ENCODE peak calls at places on chromosomes 16 and 17, in six cellular contexts. S is GM23338, W is HepG2, L is HCT116, N is GM12878, R is K562. V is an unnamed sample.

GRCh38 chr17:79374087-79374486 is 236.8 kb downstream of the RBFOX3 start:
- DNase-seq in W (no peak), S (peak; percentile 26), L (no peak), R (no peak), N (no peak), V (no peak)

GRCh38 chr16:31202402-31203385 is at the start of gene PYCARD:
- DNase-seq in N (no peak), W (no peak), L (no peak), S (peak; percentile 66), R (peak; percentile 56), V (no peak)

GRCh38 chr17:57940217-57940616 is 15.0 kb downstream of the CUEDC1 start:
- DNase-seq in N (no peak), R (no peak), L (no peak), S (peak; percentile 50), W (no peak), V (no peak)

GRCh38 chr17:72119963-72120877 is 600 bp upstream of the SOX9 start:
- DNase-seq in N (no peak), L (peak; percentile 64), W (peak; percentile 79), S (peak; percentile 73), R (no peak), V (no peak)

GRCh38 chr16:57044931-57045693 is 47.3 kb upstream of the CPNE2 start:
- DNase-seq in W (no peak), S (no peak), R (no peak), L (no peak), N (no peak), V (no peak)

GRCh38 chr17:77445030-77445907 is 304.5 kb downstream of the SEC14L1 start:
- DNase-seq in L (no peak), W (no peak), N (peak; percentile 92), S (no peak), R (no peak), V (peak; percentile 96)

GRCh38 chr16:79089735-79090284 is 510.7 kb downstream of the MAF start:
- DNase-seq in S (no peak), N (peak; percentile 9), W (no peak), R (no peak), L (no peak), V (peak; percentile 82)

GRCh38 chr17:83083368-83084201 is 4.2 kb downstream of the METRNL start:
- DNase-seq in R (no peak), W (no peak), N (no peak), S (peak; percentile 89), L (no peak), V (peak; percentile 74)

GRCh38 chr16:30137897-30138296 is 14.9 kb upstream of the MAPK3 start:
- DNase-seq in N (no peak), S (no peak), R (no peak), W (no peak), L (no peak), V (no peak)

GRCh38 chr17:59431606-59432005 is 100.2 kb downstream of the YPEL2 start:
- DNase-seq in R (no peak), S (no peak), W (no peak), L (no peak), N (no peak), V (no peak)

GRCh38 chr16:85984211-85984880 is 85.4 kb downstream of the IRF8 start:
- DNase-seq in W (no peak), N (no peak), S (no peak), L (no peak), R (no peak), V (peak; percentile 52)

GRCh38 chr17:70320642-70321345 is 151.5 kb downstream of the KCNJ2 start:
- DNase-seq in W (no peak), L (no peak), N (no peak), S (no peak), R (no peak), V (no peak)

GRCh38 chr17:3843935-3844516 is 2.0 kb downstream of the NCBP3 start:
- DNase-seq in R (peak; percentile 52), S (peak; percentile 81), L (peak; percentile 56), N (no peak), W (peak; percentile 59), V (peak; percentile 48)

GRCh38 chr16:72203401-72203800 is 31.4 kb upstream of the PMFBP1 start:
- DNase-seq in R (no peak), S (no peak), N (peak; percentile 49), L (no peak), W (no peak), V (peak; percentile 74)

GRCh38 chr17:56756536-56756935 is 77.2 kb downstream of the C17orf67 start:
- DNase-seq in N (no peak), W (peak; percentile 24), L (no peak), S (no peak), R (no peak), V (no peak)

GRCh38 chr16:47480410-47480809 is 19.3 kb downstream of the PHKB start:
- DNase-seq in L (no peak), N (no peak), R (no peak), W (no peak), S (no peak), V (no peak)

GRCh38 chr16:1152123-1152638 is 725 bp upstream of the CACNA1H start:
- DNase-seq in R (no peak), L (no peak), S (peak; percentile 67), N (no peak), W (no peak), V (no peak)

GRCh38 chr16:48561960-48562393 is 48.0 kb downstream of the N4BP1 start:
- DNase-seq in S (no peak), N (no peak), W (peak; percentile 86), L (no peak), R (no peak), V (no peak)

GRCh38 chr16:1311738-1312458 is 2.5 kb downstream of the UBE2I start:
- DNase-seq in S (no peak), W (no peak), R (no peak), N (no peak), L (no peak), V (no peak)

GRCh38 chr16:27444470-27444869 is 42.5 kb downstream of the IL21R start:
- DNase-seq in N (no peak), L (no peak), R (no peak), S (no peak), W (no peak), V (no peak)

GRCh38 chr16:25064967-25065366 is 46.6 kb upstream of the LCMT1 start:
- DNase-seq in L (no peak), R (no peak), N (no peak), W (peak; percentile 65), S (peak; percentile 8), V (no peak)

GRCh38 chr16:71289732-71290062 is 495 bp upstream of the CMTR2 start:
- DNase-seq in S (no peak), W (no peak), R (no peak), L (no peak), N (no peak), V (no peak)

GRCh38 chr17:40224707-40225092 is 5.6 kb downstream of the WIPF2 start:
- DNase-seq in S (no peak), R (peak; percentile 25), N (no peak), L (no peak), W (no peak), V (no peak)

GRCh38 chr17:74831442-74832146 is 28.1 kb downstream of the GRIN2C start:
- DNase-seq in N (no peak), L (no peak), W (no peak), R (no peak), S (no peak), V (no peak)

GRCh38 chr16:22648141-22648540 is 137.4 kb downstream of the NPIPB5 start:
- DNase-seq in N (no peak), W (no peak), S (no peak), L (no peak), R (no peak), V (no peak)
- TF ChIP-seq POLR2AphosphoS5 in N (no peak), W (no peak), S (no peak), L (no peak), R (no peak), V (no peak)

GRCh38 chr17:50699410-50699809 is 8.3 kb downstream of the ANKRD40 start:
- DNase-seq in L (no peak), S (no peak), N (no peak), W (no peak), R (no peak), V (no peak)

GRCh38 chr17:50697663-50698272 is 9.9 kb downstream of the ANKRD40 start:
- DNase-seq in W (no peak), S (no peak), L (no peak), R (no peak), N (no peak), V (no peak)

GRCh38 chr17:50693041-50693682 is 14.6 kb downstream of the ANKRD40 start:
- DNase-seq in L (no peak), W (peak; percentile 92), R (no peak), S (no peak), N (no peak), V (no peak)

GRCh38 chr17:50697076-50697475 is 10.6 kb downstream of the ANKRD40 start:
- DNase-seq in L (no peak), R (no peak), W (no peak), S (no peak), N (no peak), V (no peak)

GRCh38 chr17:50696365-50696879 is 11.3 kb downstream of the ANKRD40 start:
- DNase-seq in R (no peak), W (no peak), N (no peak), L (no peak), S (no peak), V (no peak)
- TF ChIP-seq REST in R (no peak), W (no peak), N (no peak), L (no peak), S (no peak), V (no peak)

GRCh38 chr16:3059041-3059722 is 6.3 kb upstream of the IL32 start:
- DNase-seq in S (peak; percentile 95), L (peak; percentile 60), W (peak; percentile 71), N (no peak), R (peak; percentile 96), V (peak; percentile 85)
- TF ChIP-seq POLR2AphosphoS5 in S (peak; percentile 71), L (peak; percentile 77), W (peak; percentile 46), N (no peak), R (peak; percentile 41), V (peak; percentile 49)

GRCh38 chr17:45895969-45896793 is 1.8 kb downstream of the MAPT start:
- DNase-seq in S (peak; percentile 46), W (no peak), R (no peak), N (no peak), L (no peak), V (no peak)

GRCh38 chr17:45894022-45894784 is at the start of gene MAPT:
- DNase-seq in N (peak; percentile 24), W (peak; percentile 83), S (peak; percentile 90), L (peak; percentile 93), R (peak; percentile 96), V (peak; percentile 78)

GRCh38 chr17:45896803-45897693 is 2.7 kb downstream of the MAPT start:
- DNase-seq in W (no peak), R (no peak), L (no peak), N (no peak), S (peak; percentile 86), V (no peak)

GRCh38 chr17:45893725-45894021 is 681 bp upstream of the MAPT start:
- DNase-seq in N (no peak), L (no peak), W (no peak), S (no peak), R (no peak), V (no peak)

DNA sequence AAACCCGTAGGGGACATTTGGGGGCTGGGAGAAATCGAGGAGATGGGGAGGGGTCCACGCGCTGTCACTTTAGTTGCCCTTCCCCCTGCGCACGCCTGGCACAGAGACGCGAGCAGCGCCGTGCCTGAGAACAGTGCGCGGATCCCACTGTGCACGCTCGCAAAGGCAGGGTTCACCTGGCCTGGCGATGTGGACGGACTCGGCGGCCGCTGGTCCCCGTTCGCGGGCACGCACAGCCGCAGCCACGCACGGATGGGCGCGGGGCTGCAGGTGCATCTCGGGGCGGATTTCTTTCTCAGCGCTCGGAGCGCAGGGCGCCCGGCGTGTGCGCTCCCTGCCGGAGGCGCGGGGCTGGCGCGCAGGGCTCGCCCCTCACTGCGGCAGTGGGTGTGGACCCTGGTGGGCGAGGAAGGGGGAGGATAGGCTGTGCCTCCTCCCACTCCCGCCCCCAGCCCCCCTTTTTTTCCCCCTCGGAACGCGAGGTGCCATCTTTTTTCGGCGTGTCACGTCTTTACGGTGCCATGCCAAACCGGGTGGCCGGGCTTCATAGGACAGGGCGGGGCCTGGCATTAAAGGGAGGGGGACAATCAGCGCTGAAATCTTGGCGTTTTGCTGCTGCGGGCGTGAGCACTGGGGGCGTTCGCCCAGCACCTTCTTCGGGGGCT is 1.1 kb downstream of the MAPT start:
- DNase-seq in W (no peak), R (no peak), N (no peak), L (no peak), S (peak; percentile 51), V (no peak)
- TF ChIP-seq REST in W (no peak), R (no peak), N (no peak), L (no peak), S (no peak), V (no peak)